ENCODE peak calls at places on chromosomes 13 and 19, in eight cellular contexts. I, Q, J, B, Y, K, F and D are unnamed samples.

GRCh38 chr13:28820099-28821051 is at the start of gene MTUS2:
- DNase-seq in I (no peak), Q (no peak), J (no peak), B (peak; percentile 3), Y (peak; percentile 15), K (peak; percentile 38), F (peak; percentile 72), D (no peak)

GRCh38 chr19:55487884-55488687 is at the start of gene SSC5D:
- DNase-seq in I (no peak), Q (peak; percentile 70), J (peak; percentile 26), B (no peak), Y (peak; percentile 70), K (peak; percentile 50), F (no peak), D (no peak)

GRCh38 chr13:52003551-52003950 is 7.7 kb downstream of the ATP7B start:
- DNase-seq in I (no peak), Q (no peak), J (no peak), B (no peak), Y (no peak), K (peak; percentile 60), F (peak; percentile 56), D (no peak)

GRCh38 chr13:66994097-66994496 is 236.0 kb downstream of the PCDH9 start:
- DNase-seq in I (peak; percentile 49), Q (peak; percentile 62), J (peak; percentile 52), B (peak; percentile 81), Y (peak; percentile 39), K (peak; percentile 90), F (peak; percentile 85), D (peak; percentile 5)

GRCh38 chr13:51811920-51812328 is 8.0 kb upstream of the DHRS12 start:
- DNase-seq in I (no peak), Q (no peak), J (no peak), B (peak; percentile 9), Y (no peak), K (no peak), F (no peak), D (no peak)

GRCh38 chr13:100525453-100526298 is 62.9 kb downstream of the GGACT start:
- DNase-seq in I (no peak), Q (no peak), J (no peak), B (no peak), Y (no peak), K (no peak), F (no peak), D (no peak)

GRCh38 chr13:113074401-113074800 is 31.2 kb upstream of the F7 start:
- DNase-seq in I (no peak), Q (no peak), J (no peak), B (no peak), Y (no peak), K (no peak), F (no peak), D (no peak)

GRCh38 chr13:53499551-53499950 is 470.9 kb downstream of the OLFM4 start:
- DNase-seq in I (no peak), Q (no peak), J (no peak), B (no peak), Y (no peak), K (no peak), F (no peak), D (no peak)

GRCh38 chr13:25699056-25699455 is 327.3 kb downstream of the ATP8A2 start:
- DNase-seq in I (no peak), Q (no peak), J (no peak), B (no peak), Y (no peak), K (no peak), F (no peak), D (no peak)

GRCh38 chr13:85140192-85140591 is 659.0 kb downstream of the SLITRK6 start:
- DNase-seq in I (no peak), Q (no peak), J (no peak), B (no peak), Y (no peak), K (peak; percentile 32), F (no peak), D (no peak)

GRCh38 chr19:44745386-44745831 is 3.1 kb upstream of the BCL3 start:
- DNase-seq in I (peak; percentile 80), Q (no peak), J (peak; percentile 80), B (no peak), Y (peak; percentile 87), K (peak; percentile 65), F (peak; percentile 62), D (no peak)

GRCh38 chr13:109156181-109156935 is 526.9 kb downstream of the MYO16 start:
- DNase-seq in I (no peak), Q (no peak), J (peak; percentile 86), B (peak; percentile 91), Y (peak; percentile 80), K (peak; percentile 55), F (no peak), D (no peak)

GRCh38 chr13:54387607-54388006 is 1359.0 kb downstream of the OLFM4 start:
- DNase-seq in I (no peak), Q (no peak), J (no peak), B (no peak), Y (no peak), K (peak; percentile 24), F (no peak), D (no peak)

GRCh38 chr13:24629320-24629719 is 50.9 kb upstream of the ATP12A start:
- DNase-seq in I (no peak), Q (no peak), J (no peak), B (no peak), Y (peak; percentile 50), K (no peak), F (no peak), D (no peak)
- H3K4me1 ChIP-seq in I (no peaks in the 10 kb centered on the region), Q (peaks cover 4% of the 10 kb centered on the region), J (peaks cover 2% of the 10 kb centered on the region), B (no peaks in the 10 kb centered on the region), Y (peaks cover 15% of the 10 kb centered on the region), K (no peaks in the 10 kb centered on the region), F (peaks cover 4% of the 10 kb centered on the region), D (peaks cover 13% of the 10 kb centered on the region)

DNA sequence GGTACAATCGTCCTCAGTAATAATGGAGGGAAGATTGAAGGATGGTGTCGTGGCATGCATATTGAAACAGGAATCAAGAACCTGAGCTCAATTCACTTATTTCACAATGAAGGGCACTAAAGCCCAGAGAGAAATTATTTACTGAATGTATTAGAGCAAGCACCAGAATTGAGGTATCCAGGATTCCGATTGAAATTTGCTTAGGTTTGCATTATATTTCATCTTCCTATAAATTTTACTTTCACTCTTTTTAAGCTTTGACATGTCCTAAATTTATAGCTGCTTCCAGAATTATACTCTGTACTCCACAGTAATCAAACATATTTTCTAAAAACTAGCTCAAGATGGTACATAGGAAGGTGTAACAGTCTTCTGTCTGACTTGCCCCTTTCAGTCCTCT is 454.9 kb upstream of the HTR2A start:
- DNase-seq in I (no peak), Q (no peak), J (no peak), B (no peak), Y (no peak), K (no peak), F (no peak), D (no peak)
- H3K4me2 ChIP-seq in I (no peak overlapping the region), Q (no peak overlapping the region), J (no peak overlapping the region), B (no peak overlapping the region), Y (no peak overlapping the region), K (no peak overlapping the region), F (no peak overlapping the region), D (no peak overlapping the region)

DNA sequence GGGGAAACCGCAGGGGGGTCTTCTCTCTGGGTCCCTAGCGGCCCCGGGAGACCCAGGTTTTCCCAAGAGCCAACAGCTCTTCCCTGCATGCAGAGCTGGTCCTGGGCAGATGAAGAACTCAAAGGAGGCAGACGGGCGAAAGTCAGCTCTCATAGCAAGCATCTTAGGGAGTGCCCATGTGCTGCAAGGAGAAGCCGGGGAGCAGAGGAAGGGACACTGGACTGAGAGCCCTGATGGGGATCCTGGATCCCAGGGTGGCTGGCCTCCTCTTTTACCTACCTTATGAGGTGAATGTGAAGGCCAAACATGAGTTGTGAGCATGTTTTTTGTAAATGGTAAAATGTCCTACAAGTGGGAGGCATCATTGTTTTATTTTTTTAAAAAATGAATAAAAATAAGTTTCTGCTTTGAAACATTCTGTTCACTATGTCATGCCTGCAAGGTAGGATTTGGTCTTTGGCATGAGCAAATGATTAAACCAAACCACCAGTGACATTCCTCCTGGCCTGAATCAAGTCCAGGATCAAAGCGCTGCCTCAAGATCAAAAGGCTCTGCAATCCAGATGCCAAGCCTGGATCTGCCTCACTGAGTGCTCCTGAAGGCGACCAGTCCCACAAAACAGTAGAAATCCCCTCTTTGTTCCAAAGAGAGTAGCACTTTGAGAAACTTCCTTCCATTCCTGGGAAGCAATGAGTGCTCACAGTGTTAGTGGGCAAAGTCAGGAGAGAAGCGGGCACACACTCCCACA is 92.2 kb upstream of the SERP2 start:
- DNase-seq in I (no peak), Q (no peak), J (no peak), B (no peak), Y (no peak), K (no peak), F (no peak), D (no peak)
- H3K4me1 ChIP-seq in I (peaks cover 30% of the 10 kb centered on the region), Q (no peaks in the 10 kb centered on the region), J (peaks cover 8% of the 10 kb centered on the region), B (peaks cover 10% of the 10 kb centered on the region), Y (no peaks in the 10 kb centered on the region), K (no peaks in the 10 kb centered on the region), F (no peaks in the 10 kb centered on the region), D (peaks cover 44% of the 10 kb centered on the region)

GRCh38 chr13:96935971-96936370 is 58.3 kb downstream of the OXGR1 start:
- DNase-seq in I (no peak), Q (no peak), J (no peak), B (no peak), Y (no peak), K (peak; percentile 52), F (no peak), D (no peak)
- H3K4me2 ChIP-seq in I (no peak overlapping the region), Q (no peak overlapping the region), J (no peak overlapping the region), B (no peak overlapping the region), Y (no peak overlapping the region), K (no peak overlapping the region), F (no peak overlapping the region), D (no peak overlapping the region)

GRCh38 chr19:13008926-13009787 is 13.9 kb downstream of the NFIX start:
- DNase-seq in I (no peak), Q (no peak), J (no peak), B (no peak), Y (peak; percentile 55), K (peak; percentile 57), F (no peak), D (no peak)
- H3K4me1 ChIP-seq in I (no peaks in the 10 kb centered on the region), Q (peaks cover 67% of the 10 kb centered on the region), J (peaks cover 8% of the 10 kb centered on the region), B (no peaks in the 10 kb centered on the region), Y (peaks cover 17% of the 10 kb centered on the region), K (no peaks in the 10 kb centered on the region), F (no peaks in the 10 kb centered on the region), D (no peaks in the 10 kb centered on the region)

DNA sequence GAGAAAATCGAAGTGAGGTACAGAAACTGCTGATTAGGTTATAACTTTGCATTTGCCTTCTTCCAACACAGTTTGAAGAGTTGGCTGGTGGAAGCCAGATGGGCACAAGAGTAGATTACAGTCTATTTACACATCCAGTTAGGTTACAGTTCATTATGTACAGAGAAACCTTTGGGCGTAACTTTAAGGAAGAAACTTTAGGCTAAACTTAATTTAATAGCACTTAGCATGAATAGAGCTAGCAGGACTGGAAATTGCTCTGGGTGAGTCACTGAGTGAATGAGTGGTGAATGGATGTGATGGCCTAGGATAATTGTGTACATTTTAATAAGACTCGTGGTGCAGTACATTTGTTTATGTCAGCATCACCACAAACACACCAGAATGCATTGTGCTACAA is 62.9 kb upstream of the KLHL1 start:
- DNase-seq in I (no peak), Q (no peak), J (no peak), B (no peak), Y (no peak), K (no peak), F (no peak), D (no peak)
- H3K4me2 ChIP-seq in I (no peak overlapping the region), Q (no peak overlapping the region), J (no peak overlapping the region), B (no peak overlapping the region), Y (no peak overlapping the region), K (no peak overlapping the region), F (no peak overlapping the region), D (no peak overlapping the region)